ENCODE peak calls at places on chromosomes 13 and 19, in eight cellular contexts. C is mammary epithelial cell, W is AG10803, R is fibroblast of lung, G is osteoblast, F is kidney epithelial cell, M is left lung, K is cardiac muscle cell. U is an unnamed sample.

GRCh38 chr13:93771782-93772181 is 545.2 kb downstream of the GPC6 start:
- DNase-seq in R (peak; percentile 60), K (peak; percentile 60), F (no peak), W (no peak), G (peak; percentile 57), M (no peak), C (no peak), U (peak; percentile 38)

GRCh38 chr13:40113644-40114304 is 458.3 kb downstream of the COG6 start:
- DNase-seq in G (no peak), M (no peak), K (peak; percentile 75), R (peak; percentile 55), W (peak; percentile 40), F (no peak), C (peak; percentile 79), U (peak; percentile 59)

GRCh38 chr19:13692096-13692495 is 72.2 kb upstream of the MRI1 start:
- DNase-seq in C (peak; percentile 87), M (no peak), F (peak; percentile 26), G (peak; percentile 92), W (peak; percentile 73), K (peak; percentile 29), R (peak; percentile 84), U (peak; percentile 16)

GRCh38 chr19:43430142-43430710 is 15.5 kb downstream of the TEX101 start:
- DNase-seq in W (no peak), M (no peak), K (no peak), C (no peak), G (no peak), F (no peak), R (no peak), U (no peak)

GRCh38 chr19:38719761-38720558 is 24.3 kb downstream of the CAPN12 start:
- DNase-seq in F (no peak), W (no peak), M (no peak), R (peak; percentile 72), K (no peak), C (no peak), G (no peak), U (no peak)

GRCh38 chr19:55581828-55582223 is 1.2 kb upstream of the ZNF579 start:
- DNase-seq in W (no peak), R (no peak), M (no peak), K (no peak), F (peak; percentile 82), C (no peak), G (peak; percentile 58), U (no peak)

GRCh38 chr19:17484520-17485180 is 14.3 kb downstream of the SLC27A1 start:
- DNase-seq in M (no peak), C (no peak), W (no peak), R (no peak), G (peak; percentile 58), F (no peak), K (no peak), U (no peak)

GRCh38 chr13:65188691-65189090 is 2041.4 kb downstream of the PCDH9 start:
- DNase-seq in F (no peak), W (no peak), R (peak; percentile 1), M (no peak), K (no peak), G (no peak), C (no peak), U (no peak)

GRCh38 chr19:10328558-10329429 is 4.5 kb downstream of the RAVER1 start:
- DNase-seq in G (peak; percentile 71), C (no peak), K (no peak), W (no peak), F (no peak), M (no peak), R (no peak), U (no peak)

GRCh38 chr13:66895780-66896179 is 334.4 kb downstream of the PCDH9 start:
- DNase-seq in W (no peak), R (no peak), M (no peak), C (no peak), G (no peak), F (no peak), K (no peak), U (no peak)

GRCh38 chr13:113862191-113862765 is 1.6 kb downstream of the GAS6 start:
- DNase-seq in K (no peak), M (no peak), F (no peak), C (peak; percentile 63), R (no peak), G (peak; percentile 89), W (no peak), U (no peak)

GRCh38 chr19:32814046-32814445 is 55.5 kb downstream of the SLC7A9 start:
- DNase-seq in R (no peak), K (no peak), C (no peak), W (no peak), F (no peak), M (no peak), G (no peak), U (no peak)

GRCh38 chr13:45411226-45411625 is 6.9 kb downstream of the SLC25A30 start:
- DNase-seq in C (no peak), W (no peak), R (no peak), K (no peak), M (no peak), F (no peak), G (no peak), U (no peak)

GRCh38 chr13:25691654-25692053 is 319.9 kb downstream of the ATP8A2 start:
- DNase-seq in G (no peak), K (no peak), C (no peak), R (no peak), M (no peak), W (no peak), F (no peak), U (no peak)

GRCh38 chr13:30429721-30430694 is 7.7 kb downstream of the UBE2L5 start:
- DNase-seq in F (peak; percentile 85), C (peak; percentile 91), G (peak; percentile 93), R (peak; percentile 95), M (no peak), W (peak; percentile 85), K (peak; percentile 81), U (peak; percentile 85)

GRCh38 chr13:49517461-49517860 is 21.7 kb downstream of the PHF11 start:
- DNase-seq in M (no peak), K (peak; percentile 23), R (no peak), F (no peak), G (peak; percentile 54), C (no peak), W (peak; percentile 26), U (no peak)

GRCh38 chr19:39297931-39298634 is 1.9 kb downstream of the IFNL1 start:
- DNase-seq in R (no peak), M (no peak), K (no peak), C (no peak), F (no peak), W (no peak), G (no peak), U (no peak)

GRCh38 chr19:41426116-41426841 is 895 bp downstream of the B3GNT8 start:
- DNase-seq in W (no peak), F (no peak), R (no peak), C (no peak), K (no peak), G (peak; percentile 41), M (no peak), U (no peak)
- H3K4me3 ChIP-seq in W (peak overlapping the region; percentile 65), F (no peak overlapping the region), R (peak overlapping the region; percentile 67), C (peak overlapping the region; percentile 52), K (peak overlapping the region; percentile 22), G (no peak overlapping the region), M (peak overlapping the region; percentile 71), U (peak overlapping the region; percentile 55)

GRCh38 chr19:49430172-49430677 is 5.0 kb downstream of the GFY start:
- DNase-seq in K (no peak), G (no peak), F (no peak), W (no peak), M (no peak), R (no peak), C (no peak), U (no peak)

GRCh38 chr19:49431330-49431749 is 6.2 kb downstream of the GFY start:
- DNase-seq in M (no peak), K (no peak), C (no peak), R (no peak), W (no peak), F (no peak), G (peak; percentile 78), U (no peak)

GRCh38 chr19:49432141-49433073 is 7.2 kb downstream of the GFY start:
- DNase-seq in C (no peak), G (peak; percentile 62), M (no peak), K (no peak), W (no peak), F (no peak), R (no peak), U (no peak)

GRCh38 chr19:49428547-49429451 is 3.6 kb downstream of the GFY start:
- DNase-seq in M (no peak), G (no peak), C (no peak), K (no peak), W (no peak), F (no peak), R (no peak), U (no peak)

GRCh38 chr19:49430678-49431329 is 5.6 kb downstream of the GFY start:
- DNase-seq in W (no peak), M (no peak), K (no peak), C (no peak), F (no peak), G (peak; percentile 86), R (no peak), U (no peak)
- TF ChIP-seq CTCF in W (no peak), M (peak; percentile 11), K (peak; percentile 25), C (no peak), F (no peak), G (peak; percentile 27), R (no peak), U (peak; percentile 19)

GRCh38 chr19:22784051-22784450 is at the start of gene ZNF99:
- DNase-seq in R (no peak), K (no peak), G (no peak), F (no peak), M (no peak), W (no peak), C (no peak), U (no peak)

GRCh38 chr19:22783651-22784050 is 300 bp downstream of the ZNF99 start:
- DNase-seq in F (no peak), K (no peak), R (no peak), G (no peak), C (no peak), M (no peak), W (no peak), U (no peak)
- H3K4me3 ChIP-seq in F (no peak overlapping the region), K (no peak overlapping the region), R (no peak overlapping the region), G (peak overlapping the region; percentile 33), C (no peak overlapping the region), M (peak overlapping the region; percentile 21), W (no peak overlapping the region), U (no peak overlapping the region)

DNA sequence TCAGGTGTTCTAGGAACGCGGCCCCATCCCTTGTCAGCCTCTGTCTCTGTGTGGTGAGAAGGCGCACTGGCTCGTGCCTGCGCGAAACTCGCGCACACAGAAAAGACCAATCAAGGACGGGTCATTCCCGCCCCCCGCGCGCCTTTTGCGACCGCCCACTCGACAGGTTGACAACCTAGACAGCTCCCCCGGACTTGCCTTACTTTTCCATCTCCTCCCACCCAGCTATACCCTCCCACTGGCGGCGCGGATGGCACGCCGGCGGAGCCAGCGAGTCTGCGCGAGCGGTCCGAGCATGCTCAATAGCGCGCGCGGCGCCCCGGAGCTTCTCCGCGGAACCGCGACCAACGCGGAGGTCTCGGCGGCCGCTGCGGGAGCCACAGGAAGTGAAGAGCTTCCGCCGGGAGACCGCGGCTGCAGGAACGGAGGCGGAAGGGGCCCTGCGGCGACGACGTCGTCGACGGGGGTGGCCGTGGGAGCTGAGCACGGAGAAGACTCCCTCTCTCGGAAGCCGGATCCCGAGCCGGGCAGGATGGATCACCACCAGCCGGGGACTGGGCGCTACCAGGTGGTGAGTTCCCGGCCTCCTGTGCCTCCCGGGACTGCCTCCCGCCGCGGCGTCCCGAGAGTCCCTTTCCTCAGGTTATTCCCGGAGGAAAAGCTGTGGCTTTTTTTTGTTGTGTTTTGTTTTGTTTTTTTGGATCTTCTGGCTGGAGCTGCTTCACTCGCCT is at the start of gene NDFIP2:
- DNase-seq in G (peak; percentile 79), R (peak; percentile 88), K (peak; percentile 92), M (peak; percentile 86), C (peak; percentile 89), F (peak; percentile 55), W (peak; percentile 73), U (peak; percentile 86)
- TF ChIP-seq CTCF in G (no peak), R (no peak), K (no peak), M (no peak), C (no peak), F (no peak), W (no peak), U (no peak)